ENCODE peak calls at places on chromosomes 5 and 9, in nine cellular contexts. L, W, C, X, J, N, I, S and Y are unnamed samples.

GRCh38 chr9:134355561-134356278 is 29.5 kb downstream of the RXRA start:
- DNase-seq in L (no peak), W (peak), C (no peak), X (no peak), J (peak), N (no peak), I (no peak), S (no peak), Y (no peak)

GRCh38 chr5:172284275-172284971 is 859 bp upstream of the UBTD2 start:
- DNase-seq in L (no peak), W (peak), C (peak), X (peak), J (peak), N (no peak), I (no peak), S (peak), Y (no peak)

GRCh38 chr9:88106492-88106891 is 31.8 kb downstream of the SPATA31C2 start:
- DNase-seq in L (no peak), W (no peak), C (no peak), X (peak), J (peak), N (no peak), I (no peak), S (no peak), Y (peak)

GRCh38 chr5:78509884-78510769 is 138.4 kb downstream of the LHFPL2 start:
- DNase-seq in L (peak), W (peak), C (peak), X (no peak), J (no peak), N (no peak), I (peak), S (no peak), Y (peak)

GRCh38 chr5:1883120-1883924 is 597 bp upstream of the IRX4 start:
- DNase-seq in L (no peak), W (no peak), C (no peak), X (no peak), J (peak), N (no peak), I (no peak), S (no peak), Y (peak)

GRCh38 chr5:1448511-1449011 is 3.3 kb upstream of the SLC6A3 start:
- DNase-seq in L (no peak), W (no peak), C (peak), X (no peak), J (no peak), N (no peak), I (no peak), S (no peak), Y (no peak)

GRCh38 chr5:102561894-102562760 is 63.3 kb upstream of the SLCO6A1 start:
- DNase-seq in L (no peak), W (no peak), C (no peak), X (peak), J (peak), N (no peak), I (peak), S (no peak), Y (peak)

GRCh38 chr5:149406979-149407306 is 27.9 kb upstream of the IL17B start:
- DNase-seq in L (no peak), W (no peak), C (no peak), X (no peak), J (no peak), N (no peak), I (no peak), S (no peak), Y (no peak)

GRCh38 chr5:142942901-142943300 is 172.7 kb downstream of the ARHGAP26 start:
- DNase-seq in L (no peak), W (no peak), C (no peak), X (no peak), J (no peak), N (no peak), I (no peak), S (no peak), Y (no peak)

GRCh38 chr9:33719581-33720374 is 75.6 kb upstream of the PRSS3 start:
- DNase-seq in L (peak), W (no peak), C (no peak), X (no peak), J (peak), N (no peak), I (peak), S (no peak), Y (peak)

DNA sequence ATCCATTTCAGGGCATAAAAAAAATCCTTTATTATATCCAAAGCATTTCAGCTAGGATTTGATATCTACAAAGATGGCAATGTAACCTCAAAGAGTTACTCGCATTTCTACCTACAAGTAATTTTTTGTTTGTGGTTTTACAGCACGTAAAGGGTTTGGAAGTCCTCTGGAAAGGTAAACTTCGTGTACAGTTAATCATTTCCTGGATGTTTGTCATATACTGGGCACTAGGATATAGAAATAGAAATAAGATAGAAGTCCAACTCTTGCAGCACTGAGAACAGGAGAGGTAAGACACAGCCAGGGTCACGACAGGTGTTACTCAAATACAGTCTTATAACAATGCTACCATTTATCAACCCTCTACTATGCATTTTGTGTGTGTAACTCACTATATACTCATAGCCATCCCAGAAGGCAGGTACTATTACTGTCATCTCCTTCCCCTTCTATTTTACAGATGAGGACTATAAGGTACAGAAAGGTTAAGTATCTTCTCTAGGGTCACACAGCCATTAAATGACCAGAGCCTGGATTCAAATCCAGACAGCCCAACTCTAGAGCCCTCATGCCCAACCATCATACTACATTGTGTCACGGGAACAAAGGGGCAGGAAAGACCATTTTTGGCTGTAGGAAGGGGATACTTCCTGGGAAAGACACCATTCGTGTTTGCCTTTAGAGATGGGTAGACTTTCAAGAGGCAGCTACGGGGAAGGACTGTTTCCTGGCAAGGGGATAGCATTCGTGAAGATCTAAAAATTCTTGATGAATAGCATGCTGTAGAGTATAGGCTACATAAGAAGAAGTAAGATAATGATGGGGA is 19.0 kb downstream of the NDUFA8 start:
- DNase-seq in L (no peak), W (no peak), C (no peak), X (no peak), J (no peak), N (no peak), I (no peak), S (no peak), Y (no peak)
- TF ChIP-seq CTCF in L (no peak), W (no peak), C (no peak), X (no peak), J (no peak), N (no peak), I (no peak), S (no peak), Y (no peak)

GRCh38 chr5:180545248-180545647 is 46.1 kb downstream of the SCGB3A1 start:
- DNase-seq in L (no peak), W (no peak), C (no peak), X (no peak), J (no peak), N (no peak), I (no peak), S (no peak), Y (no peak)

GRCh38 chr5:180540050-180540694 is 46.0 kb downstream of the CNOT6 start:
- DNase-seq in L (peak), W (no peak), C (no peak), X (no peak), J (no peak), N (no peak), I (no peak), S (no peak), Y (no peak)

GRCh38 chr5:180541710-180542109 is 47.5 kb downstream of the CNOT6 start:
- DNase-seq in L (no peak), W (no peak), C (no peak), X (no peak), J (no peak), N (no peak), I (no peak), S (no peak), Y (peak)
- TF ChIP-seq CTCF in L (no peak), W (no peak), C (no peak), X (no peak), J (no peak), N (no peak), I (peak), S (no peak), Y (peak)

GRCh38 chr9:136856541-136857141 is 4.5 kb downstream of the MAMDC4 start:
- DNase-seq in L (no peak), W (no peak), C (no peak), X (no peak), J (no peak), N (no peak), I (no peak), S (no peak), Y (no peak)
- TF ChIP-seq CTCF in L (no peak), W (no peak), C (no peak), X (no peak), J (no peak), N (no peak), I (peak), S (no peak), Y (no peak)

GRCh38 chr9:27247756-27248155 is 49.2 kb downstream of the EQTN start:
- DNase-seq in L (peak), W (peak), C (no peak), X (peak), J (peak), N (no peak), I (peak), S (no peak), Y (peak)
- TF ChIP-seq CTCF in L (peak), W (peak), C (peak), X (peak), J (peak), N (peak), I (peak), S (peak), Y (peak)

GRCh38 chr9:13554626-13555025 is 275.1 kb upstream of the MPDZ start:
- DNase-seq in L (no peak), W (no peak), C (no peak), X (no peak), J (no peak), N (no peak), I (no peak), S (no peak), Y (no peak)
- TF ChIP-seq CTCF in L (no peak), W (no peak), C (no peak), X (no peak), J (no peak), N (no peak), I (no peak), S (no peak), Y (no peak)

GRCh38 chr5:119484884-119485283 is 32.6 kb downstream of the HSD17B4 start:
- DNase-seq in L (no peak), W (no peak), C (no peak), X (no peak), J (no peak), N (no peak), I (no peak), S (no peak), Y (no peak)

GRCh38 chr5:119478781-119479180 is 26.5 kb downstream of the HSD17B4 start:
- DNase-seq in L (no peak), W (no peak), C (no peak), X (no peak), J (peak), N (no peak), I (no peak), S (no peak), Y (no peak)

DNA sequence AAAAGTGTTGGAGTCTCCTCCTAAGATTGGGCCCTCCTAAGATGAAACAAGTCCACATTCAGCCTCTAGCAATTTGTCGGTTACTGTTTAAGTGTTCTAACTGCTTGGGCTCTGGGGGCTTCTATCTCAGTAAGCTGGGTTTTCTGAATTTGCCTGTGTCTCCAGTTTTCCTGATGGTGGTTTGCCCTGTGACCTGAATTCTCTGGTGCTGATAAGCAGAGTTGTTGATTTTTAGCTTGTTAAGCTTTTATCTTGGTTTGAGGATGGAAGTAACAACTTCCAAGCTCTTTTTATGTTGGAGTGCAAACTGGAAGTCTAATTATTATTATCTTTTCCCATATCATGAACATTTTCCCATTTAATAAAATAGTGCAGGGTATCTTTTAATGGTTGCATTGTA is 30.9 kb downstream of the HSD17B4 start:
- DNase-seq in L (no peak), W (no peak), C (no peak), X (no peak), J (no peak), N (no peak), I (no peak), S (no peak), Y (no peak)
- TF ChIP-seq CTCF in L (no peak), W (no peak), C (no peak), X (no peak), J (no peak), N (no peak), I (no peak), S (no peak), Y (no peak)

GRCh38 chr9:6048039-6048438 is 32.6 kb upstream of the RANBP6 start:
- DNase-seq in L (no peak), W (no peak), C (no peak), X (no peak), J (no peak), N (no peak), I (no peak), S (no peak), Y (no peak)

GRCh38 chr9:6047020-6047419 is 31.6 kb upstream of the RANBP6 start:
- DNase-seq in L (no peak), W (no peak), C (no peak), X (no peak), J (no peak), N (no peak), I (no peak), S (no peak), Y (no peak)

GRCh38 chr9:6052520-6052919 is 37.1 kb upstream of the RANBP6 start:
- DNase-seq in L (no peak), W (no peak), C (no peak), X (no peak), J (no peak), N (no peak), I (no peak), S (no peak), Y (no peak)

GRCh38 chr9:6051511-6051950 is 36.1 kb upstream of the RANBP6 start:
- DNase-seq in L (peak), W (no peak), C (no peak), X (no peak), J (no peak), N (no peak), I (no peak), S (no peak), Y (no peak)

DNA sequence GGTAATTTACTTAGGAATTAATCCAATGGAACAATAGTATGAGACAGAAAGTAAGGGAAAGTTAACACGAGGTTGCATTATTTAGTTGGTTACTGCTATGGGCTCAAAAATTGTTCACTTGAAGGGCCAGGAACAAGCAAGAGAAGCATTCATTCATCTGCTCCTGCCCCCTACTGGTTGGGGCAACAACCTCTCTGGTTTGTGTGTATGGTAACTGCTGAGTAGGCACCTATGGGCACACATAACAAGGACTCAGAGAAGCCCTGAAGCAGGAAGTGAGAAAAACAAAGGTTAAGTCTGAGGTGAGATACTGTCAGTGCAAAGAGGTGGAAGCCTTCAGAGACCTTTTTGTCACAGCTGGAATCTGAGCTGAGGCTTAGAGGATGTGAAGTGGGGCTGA is 34.4 kb upstream of the RANBP6 start:
- DNase-seq in L (peak), W (no peak), C (no peak), X (peak), J (peak), N (no peak), I (no peak), S (no peak), Y (no peak)
- TF ChIP-seq CTCF in L (peak), W (no peak), C (no peak), X (peak), J (peak), N (peak), I (peak), S (no peak), Y (peak)

GRCh38 chr9:77927265-77927664 is 104.3 kb downstream of the GNAQ start:
- DNase-seq in L (no peak), W (no peak), C (no peak), X (peak), J (peak), N (no peak), I (no peak), S (no peak), Y (no peak)
- TF ChIP-seq CTCF in L (no peak), W (no peak), C (no peak), X (no peak), J (no peak), N (no peak), I (no peak), S (no peak), Y (no peak)